ENCODE peak calls at places on chromosomes 13 and 19, in five cellular contexts. E, O, V, I and G are unnamed samples.

GRCh38 chr13:79679334-79679733 is 198.4 kb downstream of the NDFIP2 start:
- DNase-seq in E (peak), O (no peak), V (peak), I (no peak), G (peak)

GRCh38 chr19:52336976-52337375 is 933 bp downstream of the ZNF610 start:
- DNase-seq in E (no peak), O (no peak), V (no peak), I (peak), G (no peak)

GRCh38 chr13:70666883-70667282 is 558.6 kb upstream of the KLHL1 start:
- DNase-seq in E (no peak), O (no peak), V (no peak), I (no peak), G (no peak)

GRCh38 chr13:95445116-95445515 is 107.4 kb upstream of the CLDN10 start:
- DNase-seq in E (no peak), O (no peak), V (no peak), I (no peak), G (no peak)

GRCh38 chr13:61029064-61029463 is 386.6 kb downstream of the PCDH20 start:
- DNase-seq in E (peak), O (no peak), V (no peak), I (no peak), G (no peak)

GRCh38 chr19:45177817-45178261 is at the start of gene TRAPPC6A:
- DNase-seq in E (no peak), O (peak), V (no peak), I (peak), G (no peak)

GRCh38 chr13:109243311-109243951 is 543.0 kb downstream of the IRS2 start:
- DNase-seq in E (no peak), O (peak), V (no peak), I (no peak), G (no peak)

GRCh38 chr13:113098163-113098732 is 7.3 kb upstream of the F7 start:
- DNase-seq in E (no peak), O (peak), V (no peak), I (no peak), G (no peak)

GRCh38 chr19:7801020-7801570 is 28.9 kb upstream of the EVI5L start:
- DNase-seq in E (no peak), O (no peak), V (no peak), I (no peak), G (no peak)

GRCh38 chr13:20512042-20512683 is 13.5 kb downstream of the CRYL1 start:
- DNase-seq in E (no peak), O (no peak), V (no peak), I (no peak), G (no peak)

GRCh38 chr19:39103151-39103550 is 19.0 kb downstream of the ACP7 start:
- DNase-seq in E (no peak), O (no peak), V (no peak), I (peak), G (no peak)

GRCh38 chr13:106467406-106468122 is 67.9 kb downstream of the EFNB2 start:
- DNase-seq in E (no peak), O (no peak), V (no peak), I (no peak), G (no peak)

GRCh38 chr13:107753286-107753685 is 462.1 kb downstream of the LIG4 start:
- DNase-seq in E (no peak), O (no peak), V (no peak), I (no peak), G (no peak)

GRCh38 chr19:41879080-41879479 is 2.0 kb downstream of the CD79A start:
- DNase-seq in E (no peak), O (no peak), V (no peak), I (no peak), G (no peak)

GRCh38 chr13:29696606-29697005 is 101.1 kb upstream of the SLC7A1 start:
- DNase-seq in E (no peak), O (no peak), V (no peak), I (no peak), G (no peak)

GRCh38 chr13:43261018-43261417 is 237.6 kb downstream of the DNAJC15 start:
- DNase-seq in E (no peak), O (peak), V (no peak), I (no peak), G (no peak)

GRCh38 chr13:37868691-37869505 is 674 bp downstream of the TRPC4 start:
- DNase-seq in E (no peak), O (no peak), V (no peak), I (peak), G (no peak)

GRCh38 chr19:16861875-16862274 is 26.9 kb upstream of the F2RL3 start:
- DNase-seq in E (no peak), O (no peak), V (no peak), I (peak), G (no peak)

GRCh38 chr19:575527-576506 is 3.4 kb downstream of the BSG start:
- DNase-seq in E (no peak), O (no peak), V (peak), I (peak), G (no peak)

GRCh38 chr13:48784906-48785555 is 131.3 kb downstream of the CYSLTR2 start:
- DNase-seq in E (no peak), O (no peak), V (no peak), I (no peak), G (no peak)

GRCh38 chr13:31201341-31202024 is 1.7 kb downstream of the B3GLCT start:
- DNase-seq in E (no peak), O (no peak), V (no peak), I (peak), G (no peak)

GRCh38 chr19:40744554-40745401 is 5.5 kb downstream of the ACTMAP start:
- DNase-seq in E (peak), O (no peak), V (no peak), I (no peak), G (no peak)

GRCh38 chr19:56507446-56508281 is at the start of gene ZNF471:
- DNase-seq in E (no peak), O (peak), V (peak), I (peak), G (peak)

GRCh38 chr19:6551091-6551490 is 20.3 kb downstream of the TNFSF9 start:
- DNase-seq in E (no peak), O (no peak), V (no peak), I (no peak), G (no peak)

GRCh38 chr13:97852181-97852874 is 101.1 kb upstream of the IPO5 start:
- DNase-seq in E (no peak), O (no peak), V (no peak), I (no peak), G (no peak)

GRCh38 chr19:30743702-30744101 is 371.5 kb downstream of the ZNF536 start:
- DNase-seq in E (no peak), O (no peak), V (no peak), I (no peak), G (no peak)

GRCh38 chr19:16928916-16929315 is 40.1 kb downstream of the F2RL3 start:
- DNase-seq in E (no peak), O (no peak), V (no peak), I (no peak), G (no peak)

GRCh38 chr13:109297628-109298027 is 488.8 kb downstream of the IRS2 start:
- DNase-seq in E (no peak), O (peak), V (no peak), I (peak), G (no peak)

GRCh38 chr13:42040730-42041016 is 7.8 kb upstream of the DGKH start:
- DNase-seq in E (no peak), O (no peak), V (no peak), I (no peak), G (no peak)

DNA sequence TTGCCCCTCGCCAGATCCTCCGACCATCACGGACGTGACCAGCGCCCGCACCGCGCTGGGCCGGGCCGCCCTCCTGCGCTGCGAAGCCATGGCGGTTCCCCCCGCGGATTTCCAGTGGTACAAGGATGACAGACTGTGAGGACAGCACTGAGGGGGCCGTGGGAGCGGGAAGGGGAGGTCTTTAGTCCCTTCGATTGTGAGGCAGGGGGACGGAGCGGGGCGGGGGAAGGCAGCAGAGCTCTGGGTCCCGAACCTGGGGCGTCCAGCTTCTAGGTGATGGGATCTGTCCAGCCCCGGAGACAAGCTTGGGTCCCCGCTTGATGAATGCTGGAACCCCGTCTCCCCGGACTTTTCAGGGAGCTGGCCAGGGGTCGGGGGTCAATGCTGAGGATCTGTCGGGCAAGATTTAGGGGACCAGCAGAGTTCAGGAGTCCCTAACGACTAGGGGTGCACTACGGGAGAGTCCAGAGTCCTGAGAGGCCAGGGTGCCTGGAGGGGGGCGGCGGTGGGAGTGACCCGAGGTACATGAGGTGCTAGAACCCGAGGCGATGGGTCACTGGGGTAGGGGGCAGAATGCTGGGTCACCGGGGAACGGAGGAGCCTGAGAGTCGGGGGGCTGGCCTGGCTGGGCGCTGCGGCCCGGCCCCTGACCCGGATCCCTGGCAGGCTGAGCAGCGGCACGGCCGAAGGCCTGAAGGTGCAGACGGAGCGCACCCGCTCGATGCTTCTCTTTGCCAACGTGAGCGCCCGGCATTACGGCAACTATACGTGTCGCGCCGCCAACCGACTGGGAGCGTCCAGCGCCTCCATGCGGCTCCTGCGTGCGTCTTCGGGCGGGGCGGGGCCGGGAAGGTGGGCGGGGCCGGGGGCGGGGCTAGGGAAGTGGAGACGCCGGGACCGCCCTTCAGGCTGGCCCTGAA is 14.6 kb downstream of the VSIG10L start:
- DNase-seq in E (peak), O (no peak), V (peak), I (peak), G (peak)
- TF ChIP-seq CTCF in E (peak), O (peak), V (no peak), I (no peak), G (peak)

DNA sequence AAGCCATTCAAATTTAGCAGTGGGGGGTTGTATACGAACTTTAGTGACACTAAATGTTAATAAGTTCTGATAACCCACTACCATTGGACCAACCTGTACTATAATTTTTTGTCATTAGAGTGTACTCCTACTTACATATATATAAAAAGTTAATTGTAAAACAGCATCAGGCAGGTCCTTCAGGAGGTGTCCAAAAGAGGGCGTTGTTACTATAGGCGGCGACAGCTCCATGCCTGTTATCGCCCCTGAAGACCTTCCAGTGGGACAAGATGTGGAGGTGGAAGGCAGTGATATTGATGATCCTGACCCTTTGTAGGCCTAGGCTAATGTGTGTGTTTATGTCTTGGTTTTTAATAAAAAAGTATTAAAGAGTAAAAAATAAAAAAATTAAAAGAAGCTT is 27.5 kb downstream of the SPRYD7 start:
- DNase-seq in E (no peak), O (no peak), V (no peak), I (no peak), G (no peak)
- TF ChIP-seq CTCF in E (no peak), O (no peak), V (no peak), I (no peak), G (no peak)

GRCh38 chr13:26476111-26476743 is 81.3 kb upstream of the WASF3 start:
- DNase-seq in E (no peak), O (no peak), V (peak), I (peak), G (no peak)
- TF ChIP-seq CTCF in E (no peak), O (no peak), V (no peak), I (no peak), G (no peak)

DNA sequence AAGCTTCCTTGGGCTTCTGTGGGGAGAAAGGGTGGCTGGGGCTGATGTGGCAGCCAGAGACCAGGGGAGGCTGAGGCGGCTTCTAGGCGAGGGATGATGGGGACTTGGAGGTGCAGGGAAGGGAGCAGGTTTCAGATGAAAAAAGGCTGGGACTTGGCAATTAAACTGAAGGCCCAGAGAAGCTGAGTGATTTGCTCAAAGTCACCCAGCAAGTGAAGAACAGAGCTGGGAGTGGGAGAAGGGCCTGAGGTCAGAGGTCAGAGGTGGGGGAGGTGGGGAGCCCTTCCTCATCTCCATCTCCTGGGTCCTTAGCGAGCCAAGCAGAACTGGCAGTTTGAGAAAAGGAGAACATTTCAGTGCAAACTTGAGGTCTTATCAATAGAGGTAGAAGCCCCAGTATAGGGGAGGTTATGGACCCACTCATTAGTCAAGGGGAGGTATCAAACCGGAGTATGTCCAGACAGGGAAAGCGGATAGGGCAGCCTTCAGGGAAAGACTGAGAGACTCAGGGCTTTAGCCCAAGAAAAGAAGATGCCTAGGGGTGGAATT is 49.6 kb upstream of the NFIC start:
- DNase-seq in E (no peak), O (no peak), V (no peak), I (no peak), G (no peak)
- TF ChIP-seq CTCF in E (no peak), O (no peak), V (no peak), I (no peak), G (no peak)

GRCh38 chr13:28530729-28531194 is 35.8 kb upstream of the FLT1 start:
- DNase-seq in E (no peak), O (no peak), V (no peak), I (peak), G (peak)
- TF ChIP-seq CTCF in E (no peak), O (peak), V (peak), I (peak), G (no peak)

GRCh38 chr19:18332917-18333530 is 7.4 kb upstream of the PGPEP1 start:
- DNase-seq in E (no peak), O (no peak), V (no peak), I (peak), G (no peak)
- TF ChIP-seq CTCF in E (no peak), O (no peak), V (no peak), I (no peak), G (no peak)

GRCh38 chr13:25215253-25215575 is 43.1 kb upstream of the AMER2 start:
- DNase-seq in E (no peak), O (no peak), V (no peak), I (no peak), G (no peak)

GRCh38 chr13:25217023-25217909 is 45.2 kb upstream of the AMER2 start:
- DNase-seq in E (no peak), O (no peak), V (no peak), I (no peak), G (no peak)

GRCh38 chr13:25218011-25218410 is 45.9 kb upstream of the AMER2 start:
- DNase-seq in E (no peak), O (no peak), V (no peak), I (no peak), G (no peak)

GRCh38 chr13:25213716-25214115 is 41.6 kb upstream of the AMER2 start:
- DNase-seq in E (no peak), O (no peak), V (no peak), I (no peak), G (no peak)

GRCh38 chr13:25214371-25215252 is 42.5 kb upstream of the AMER2 start:
- DNase-seq in E (no peak), O (no peak), V (no peak), I (no peak), G (no peak)
- TF ChIP-seq CTCF in E (no peak), O (no peak), V (no peak), I (no peak), G (no peak)

GRCh38 chr19:5052515-5052914 is 83.6 kb downstream of the KDM4B start:
- DNase-seq in E (no peak), O (no peak), V (no peak), I (no peak), G (no peak)
- TF ChIP-seq CTCF in E (no peak), O (no peak), V (no peak), I (no peak), G (no peak)

GRCh38 chr19:46297700-46298476 is 1.0 kb downstream of the HIF3A start:
- DNase-seq in E (no peak), O (no peak), V (peak), I (peak), G (no peak)
- TF ChIP-seq CTCF in E (no peak), O (no peak), V (peak), I (no peak), G (no peak)